ENCODE peak calls at places on chromosomes 11 and 22, in eight cellular contexts. Y is Peyer's patch, K is HCT116, Z is IMR-90, H is A549, X is esophagus squamous epithelium, A is ovary, E is body of pancreas. P is an unnamed sample.

GRCh38 chr22:37525073-37525745 is 6.0 kb upstream of the CARD10 start:
- DNase-seq in Y (no peak), K (peak), Z (peak), H (peak), X (no peak), A (no peak), E (no peak), P (no peak)

GRCh38 chr11:103024086-103024485 is 67.9 kb downstream of the DCUN1D5 start:
- DNase-seq in Y (no peak), K (no peak), Z (no peak), H (no peak), X (no peak), A (no peak), E (no peak), P (no peak)

GRCh38 chr11:116642481-116642880 is 130.3 kb downstream of the BUD13 start:
- DNase-seq in Y (no peak), K (no peak), Z (no peak), H (no peak), X (no peak), A (no peak), E (no peak), P (no peak)

GRCh38 chr11:109859325-109859724 is 233.9 kb upstream of the ZC3H12C start:
- DNase-seq in Y (no peak), K (peak), Z (peak), H (no peak), X (no peak), A (no peak), E (no peak), P (no peak)

GRCh38 chr11:61072316-61073109 is 29.8 kb upstream of the CD5 start:
- DNase-seq in Y (no peak), K (no peak), Z (no peak), H (no peak), X (no peak), A (peak), E (no peak), P (peak)

GRCh38 chr22:38900677-38901076 is 28.7 kb upstream of the CBX6 start:
- DNase-seq in Y (no peak), K (no peak), Z (no peak), H (no peak), X (no peak), A (no peak), E (no peak), P (no peak)

GRCh38 chr11:85787809-85788805 is 22.8 kb downstream of the SYTL2 start:
- DNase-seq in Y (no peak), K (no peak), Z (peak), H (peak), X (no peak), A (no peak), E (no peak), P (no peak)

GRCh38 chr11:111937461-111937769 is 272 bp downstream of the DIXDC1 start:
- DNase-seq in Y (no peak), K (no peak), Z (no peak), H (no peak), X (no peak), A (no peak), E (no peak), P (no peak)

GRCh38 chr22:42434283-42434682 is 2.1 kb upstream of the NFAM1 start:
- DNase-seq in Y (no peak), K (no peak), Z (no peak), H (no peak), X (no peak), A (no peak), E (no peak), P (no peak)

GRCh38 chr11:128361451-128362020 is 225.8 kb downstream of the ETS1 start:
- DNase-seq in Y (peak), K (no peak), Z (peak), H (no peak), X (no peak), A (no peak), E (no peak), P (no peak)

GRCh38 chr11:75667268-75667830 is 1.5 kb downstream of the MAP6 start:
- DNase-seq in Y (no peak), K (no peak), Z (no peak), H (peak), X (no peak), A (peak), E (peak), P (no peak)

GRCh38 chr22:49322231-49322630 is 505.4 kb downstream of the BRD1 start:
- DNase-seq in Y (no peak), K (no peak), Z (no peak), H (no peak), X (no peak), A (no peak), E (no peak), P (peak)

GRCh38 chr22:36366291-36366708 is 21.5 kb downstream of the MYH9 start:
- DNase-seq in Y (no peak), K (no peak), Z (peak), H (no peak), X (no peak), A (no peak), E (peak), P (no peak)

GRCh38 chr11:83162377-83162776 is 5.4 kb downstream of the PCF11 start:
- DNase-seq in Y (no peak), K (no peak), Z (peak), H (no peak), X (no peak), A (no peak), E (no peak), P (no peak)

GRCh38 chr11:83158965-83159900 is 2.3 kb downstream of the PCF11 start:
- DNase-seq in Y (no peak), K (no peak), Z (no peak), H (no peak), X (no peak), A (no peak), E (no peak), P (no peak)

GRCh38 chr11:83161610-83162199 is 4.8 kb downstream of the PCF11 start:
- DNase-seq in Y (no peak), K (no peak), Z (no peak), H (no peak), X (no peak), A (no peak), E (no peak), P (no peak)

GRCh38 chr11:83158474-83158786 is 1.5 kb downstream of the PCF11 start:
- DNase-seq in Y (no peak), K (no peak), Z (no peak), H (no peak), X (no peak), A (no peak), E (no peak), P (no peak)

DNA sequence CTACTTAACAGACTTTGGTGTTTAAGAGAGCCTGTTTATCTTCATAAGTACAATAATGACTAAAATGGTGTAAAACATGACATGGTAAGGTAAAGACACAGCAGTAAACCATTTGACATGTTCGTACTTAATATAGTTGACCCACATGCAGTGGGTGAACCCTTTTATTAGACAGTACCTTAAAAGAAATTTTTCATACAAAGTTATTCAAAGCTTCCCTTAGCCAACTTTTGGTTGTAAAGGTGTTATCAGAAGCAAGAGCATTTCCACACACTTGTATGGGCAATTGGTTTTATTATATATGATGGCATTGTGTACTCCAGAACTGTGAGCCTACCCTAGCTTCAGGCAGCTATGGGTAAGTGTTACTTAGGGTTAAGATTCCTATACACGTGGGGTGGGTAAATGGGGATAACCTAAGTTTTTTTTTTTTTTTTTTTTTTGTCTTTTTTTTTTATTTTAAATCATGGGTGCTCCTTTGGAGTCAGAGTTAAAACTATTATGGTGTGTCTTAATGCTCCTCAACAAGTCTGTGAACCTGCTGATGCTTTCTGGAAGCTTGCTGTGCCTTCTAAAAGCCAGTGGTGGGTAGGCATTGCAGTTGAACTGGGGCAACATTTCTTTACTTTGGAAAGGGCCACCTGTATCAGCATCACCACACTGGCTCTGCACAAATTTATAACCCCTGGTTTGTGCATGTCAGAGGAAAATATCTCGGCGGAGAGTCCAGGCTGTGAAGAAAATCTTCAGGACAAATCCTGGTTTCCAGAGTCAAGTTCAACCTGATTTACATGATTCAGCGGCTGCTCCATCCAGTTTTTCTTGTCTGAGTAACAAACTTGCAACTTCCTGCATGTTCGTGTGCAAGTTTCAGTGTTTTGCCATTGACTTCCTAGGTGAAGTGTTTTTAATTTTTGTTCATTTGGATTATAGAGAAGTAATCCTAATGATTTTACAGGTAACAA is 3.3 kb downstream of the PCF11 start:
- DNase-seq in Y (no peak), K (no peak), Z (peak), H (no peak), X (no peak), A (no peak), E (no peak), P (peak)
- TF ChIP-seq POLR2A in Y (no peak), K (no peak), Z (peak), H (no peak), X (no peak), A (no peak), E (no peak), P (no peak)

GRCh38 chr11:34284836-34285235 is 73.0 kb downstream of the ABTB2 start:
- DNase-seq in Y (no peak), K (no peak), Z (no peak), H (no peak), X (no peak), A (no peak), E (no peak), P (no peak)

GRCh38 chr11:34288482-34288881 is 69.3 kb downstream of the ABTB2 start:
- DNase-seq in Y (no peak), K (no peak), Z (no peak), H (no peak), X (no peak), A (no peak), E (no peak), P (no peak)

GRCh38 chr11:34281256-34281655 is 76.6 kb downstream of the ABTB2 start:
- DNase-seq in Y (no peak), K (no peak), Z (no peak), H (no peak), X (no peak), A (no peak), E (no peak), P (no peak)

GRCh38 chr11:34278708-34279297 is 79.0 kb downstream of the ABTB2 start:
- DNase-seq in Y (no peak), K (no peak), Z (no peak), H (no peak), X (no peak), A (no peak), E (no peak), P (no peak)

GRCh38 chr11:34284166-34284565 is 73.6 kb downstream of the ABTB2 start:
- DNase-seq in Y (no peak), K (no peak), Z (no peak), H (no peak), X (no peak), A (no peak), E (no peak), P (no peak)
- H3K27ac ChIP-seq in Y (no peak), K (no peak), Z (no peak), H (peak), X (no peak), A (no peak), E (no peak), P (no peak)

GRCh38 chr11:17811416-17811815 is 76.8 kb downstream of the KCNC1 start:
- DNase-seq in Y (no peak), K (no peak), Z (no peak), H (no peak), X (no peak), A (no peak), E (no peak), P (no peak)

GRCh38 chr11:17807034-17807433 is 72.5 kb downstream of the KCNC1 start:
- DNase-seq in Y (no peak), K (no peak), Z (no peak), H (no peak), X (no peak), A (no peak), E (no peak), P (no peak)

GRCh38 chr11:17810736-17811135 is 76.2 kb downstream of the KCNC1 start:
- DNase-seq in Y (no peak), K (no peak), Z (peak), H (no peak), X (no peak), A (no peak), E (no peak), P (no peak)

GRCh38 chr11:17812286-17813187 is 78.0 kb downstream of the KCNC1 start:
- DNase-seq in Y (no peak), K (no peak), Z (no peak), H (no peak), X (no peak), A (no peak), E (no peak), P (no peak)

GRCh38 chr11:17810041-17810440 is 75.5 kb downstream of the KCNC1 start:
- DNase-seq in Y (no peak), K (no peak), Z (no peak), H (no peak), X (no peak), A (no peak), E (no peak), P (no peak)
- TF ChIP-seq POLR2A in Y (no peak), K (no peak), Z (no peak), H (no peak), X (no peak), A (no peak), E (no peak), P (no peak)

GRCh38 chr11:68503281-68503687 is 42.7 kb downstream of the PPP6R3 start:
- DNase-seq in Y (no peak), K (no peak), Z (peak), H (no peak), X (no peak), A (no peak), E (no peak), P (no peak)
- H3K27ac ChIP-seq in Y (peak), K (no peak), Z (no peak), H (no peak), X (peak), A (no peak), E (no peak), P (no peak)

GRCh38 chr11:12420706-12421105 is 43.3 kb downstream of the PARVA start:
- DNase-seq in Y (no peak), K (no peak), Z (no peak), H (no peak), X (no peak), A (no peak), E (no peak), P (no peak)
- TF ChIP-seq POLR2A in Y (no peak), K (no peak), Z (no peak), H (no peak), X (no peak), A (no peak), E (no peak), P (no peak)